ENCODE peak calls at places on chromosome 7, in five cellular contexts. N is A549; T is right cardiac atrium; S is naive thymus-derived CD4-positive, alpha-beta T cell; J is SK-N-SH. O is an unnamed sample.

GRCh38 chr7:20330797-20331230 is at the start of gene ITGB8:
- DNase-seq in N (peak; percentile 39), T (no peak), S (peak; percentile 38), J (peak; percentile 86), O (no peak)

GRCh38 chr7:12963435-12963834 is 276.0 kb downstream of the ARL4A start:
- DNase-seq in N (no peak), T (no peak), S (no peak), J (no peak), O (no peak)

GRCh38 chr7:155815332-155816191 is 3.3 kb upstream of the SHH start:
- DNase-seq in N (peak; percentile 63), T (peak; percentile 56), S (peak; percentile 81), J (peak; percentile 77), O (peak; percentile 59)

GRCh38 chr7:126203185-126203584 is 1049.6 kb downstream of the GRM8 start:
- DNase-seq in N (no peak), T (no peak), S (no peak), J (peak; percentile 3), O (no peak)

GRCh38 chr7:115851291-115851690 is 179.3 kb downstream of the TFEC start:
- DNase-seq in N (peak; percentile 61), T (no peak), S (no peak), J (no peak), O (no peak)

GRCh38 chr7:54183055-54183454 is 359.1 kb upstream of the VSTM2A start:
- DNase-seq in N (no peak), T (no peak), S (no peak), J (no peak), O (no peak)

GRCh38 chr7:25752967-25753791 is 398.8 kb upstream of the NFE2L3 start:
- DNase-seq in N (no peak), T (peak; percentile 80), S (no peak), J (no peak), O (no peak)

GRCh38 chr7:135960709-135961451 is 16.3 kb downstream of the MTPN start:
- DNase-seq in N (no peak), T (no peak), S (no peak), J (no peak), O (no peak)

GRCh38 chr7:134589491-134589941 is 40.6 kb downstream of the AKR1B15 start:
- DNase-seq in N (no peak), T (no peak), S (no peak), J (no peak), O (no peak)

GRCh38 chr7:20507157-20507556 is 108.3 kb upstream of the ABCB5 start:
- DNase-seq in N (no peak), T (no peak), S (no peak), J (no peak), O (no peak)

GRCh38 chr7:155466814-155467675 is 9.1 kb downstream of the EN2 start:
- DNase-seq in N (no peak), T (no peak), S (no peak), J (peak; percentile 87), O (no peak)

GRCh38 chr7:7566651-7567611 is at the start of gene MIOS:
- DNase-seq in N (peak; percentile 90), T (peak; percentile 94), S (peak; percentile 88), J (peak; percentile 100), O (peak; percentile 38)

GRCh38 chr7:128410092-128410665 is 397 bp upstream of the IMPDH1 start:
- DNase-seq in N (peak; percentile 80), T (peak; percentile 82), S (peak; percentile 72), J (peak; percentile 81), O (peak; percentile 69)

GRCh38 chr7:139908792-139909191 is 79.7 kb downstream of the TBXAS1 start:
- DNase-seq in N (no peak), T (no peak), S (no peak), J (no peak), O (no peak)

GRCh38 chr7:69920802-69921201 is 322.5 kb downstream of the AUTS2 start:
- DNase-seq in N (no peak), T (no peak), S (no peak), J (no peak), O (no peak)

GRCh38 chr7:87878208-87878735 is 2.0 kb downstream of the DBF4 start:
- DNase-seq in N (no peak), T (no peak), S (no peak), J (no peak), O (no peak)

GRCh38 chr7:22841954-22842353 is 19.3 kb upstream of the TOMM7 start:
- DNase-seq in N (no peak), T (no peak), S (no peak), J (no peak), O (no peak)

GRCh38 chr7:27182861-27183681 is 2.0 kb downstream of the HOXA11 start:
- DNase-seq in N (no peak), T (peak; percentile 10), S (peak; percentile 22), J (peak; percentile 55), O (no peak)

GRCh38 chr7:155490697-155491628 is 33.0 kb downstream of the EN2 start:
- DNase-seq in N (no peak), T (peak; percentile 87), S (no peak), J (peak; percentile 71), O (no peak)

GRCh38 chr7:155247479-155248365 is 50.0 kb upstream of the INSIG1 start:
- DNase-seq in N (no peak), T (no peak), S (no peak), J (no peak), O (no peak)

GRCh38 chr7:1677206-1678069 is 7.4 kb downstream of the ELFN1 start:
- DNase-seq in N (no peak), T (peak; percentile 3), S (peak; percentile 13), J (peak; percentile 41), O (no peak)

GRCh38 chr7:7719235-7719634 is 828 bp upstream of the RPA3 start:
- DNase-seq in N (peak; percentile 35), T (no peak), S (peak; percentile 39), J (peak; percentile 47), O (peak; percentile 53)

GRCh38 chr7:68564741-68565140 is 1033.5 kb upstream of the AUTS2 start:
- DNase-seq in N (no peak), T (no peak), S (no peak), J (no peak), O (no peak)

GRCh38 chr7:111525100-111525499 is 37.2 kb downstream of the IMMP2L start:
- DNase-seq in N (no peak), T (no peak), S (no peak), J (no peak), O (no peak)

GRCh38 chr7:142338633-142339501 is 81.0 kb upstream of the PRSS58 start:
- DNase-seq in N (peak; percentile 27), T (peak; percentile 61), S (no peak), J (no peak), O (no peak)

GRCh38 chr7:15556706-15557105 is 5.1 kb downstream of the AGMO start:
- DNase-seq in N (no peak), T (no peak), S (no peak), J (no peak), O (no peak)

GRCh38 chr7:40586197-40586596 is 451.4 kb downstream of the SUGCT start:
- DNase-seq in N (no peak), T (no peak), S (no peak), J (no peak), O (peak; percentile 39)

GRCh38 chr7:156156734-156157408 is 344.6 kb upstream of the SHH start:
- DNase-seq in N (peak; percentile 66), T (no peak), S (no peak), J (peak; percentile 43), O (no peak)

GRCh38 chr7:336810-337566 is 47.0 kb downstream of the FOXL3 start:
- DNase-seq in N (no peak), T (no peak), S (no peak), J (no peak), O (no peak)

GRCh38 chr7:12094365-12094921 is 116.7 kb upstream of the TMEM106B start:
- DNase-seq in N (no peak), T (no peak), S (no peak), J (no peak), O (no peak)

DNA sequence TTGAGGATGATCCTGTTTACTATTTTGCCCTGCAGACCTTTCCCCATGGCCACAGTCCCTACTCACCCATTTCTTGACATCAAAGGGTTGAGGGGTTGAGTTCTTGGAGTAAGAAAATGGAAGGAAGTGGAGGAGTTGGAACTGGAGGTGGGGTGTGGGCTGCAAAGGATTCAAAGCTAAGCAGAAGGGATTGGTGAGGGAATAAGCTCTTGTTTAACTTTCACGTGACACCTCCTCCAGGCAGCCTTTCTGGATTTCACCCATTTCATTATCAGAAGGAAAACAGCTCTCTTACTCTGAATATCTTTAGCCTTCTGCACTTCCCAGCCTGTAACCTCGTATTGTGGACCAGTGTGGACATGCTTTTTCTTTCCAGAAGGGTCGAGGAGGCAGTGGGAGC is 13.7 kb downstream of the MOSPD3 start:
- DNase-seq in N (no peak), T (no peak), S (no peak), J (no peak), O (no peak)
- H3K4me3 ChIP-seq in N (peak overlapping the region; percentile 37), T (peak overlapping the region; percentile 21), S (peak overlapping the region; percentile 58), J (peak overlapping the region; percentile 29), O (peak overlapping the region; percentile 29)

GRCh38 chr7:130906575-130906974 is 172.6 kb upstream of the KLF14 start:
- DNase-seq in N (no peak), T (no peak), S (no peak), J (no peak), O (no peak)
- H3K27ac ChIP-seq in N (peak overlapping the region; percentile 92), T (no peak overlapping the region), S (no peak overlapping the region), J (no peak overlapping the region), O (no peak overlapping the region)

GRCh38 chr7:33928986-33929385 is 23.6 kb downstream of the BMPER start:
- DNase-seq in N (no peak), T (no peak), S (no peak), J (no peak), O (no peak)

GRCh38 chr7:33923440-33924229 is 18.3 kb downstream of the BMPER start:
- DNase-seq in N (no peak), T (no peak), S (no peak), J (no peak), O (no peak)

GRCh38 chr7:33922820-33923219 is 17.5 kb downstream of the BMPER start:
- DNase-seq in N (no peak), T (peak; percentile 62), S (no peak), J (no peak), O (no peak)

GRCh38 chr7:33921216-33921938 is 16.0 kb downstream of the BMPER start:
- DNase-seq in N (no peak), T (peak; percentile 63), S (no peak), J (no peak), O (no peak)

GRCh38 chr7:33926535-33926934 is 21.2 kb downstream of the BMPER start:
- DNase-seq in N (no peak), T (no peak), S (no peak), J (no peak), O (no peak)
- H3K4me3 ChIP-seq in N (no peak overlapping the region), T (no peak overlapping the region), S (no peak overlapping the region), J (no peak overlapping the region), O (no peak overlapping the region)

DNA sequence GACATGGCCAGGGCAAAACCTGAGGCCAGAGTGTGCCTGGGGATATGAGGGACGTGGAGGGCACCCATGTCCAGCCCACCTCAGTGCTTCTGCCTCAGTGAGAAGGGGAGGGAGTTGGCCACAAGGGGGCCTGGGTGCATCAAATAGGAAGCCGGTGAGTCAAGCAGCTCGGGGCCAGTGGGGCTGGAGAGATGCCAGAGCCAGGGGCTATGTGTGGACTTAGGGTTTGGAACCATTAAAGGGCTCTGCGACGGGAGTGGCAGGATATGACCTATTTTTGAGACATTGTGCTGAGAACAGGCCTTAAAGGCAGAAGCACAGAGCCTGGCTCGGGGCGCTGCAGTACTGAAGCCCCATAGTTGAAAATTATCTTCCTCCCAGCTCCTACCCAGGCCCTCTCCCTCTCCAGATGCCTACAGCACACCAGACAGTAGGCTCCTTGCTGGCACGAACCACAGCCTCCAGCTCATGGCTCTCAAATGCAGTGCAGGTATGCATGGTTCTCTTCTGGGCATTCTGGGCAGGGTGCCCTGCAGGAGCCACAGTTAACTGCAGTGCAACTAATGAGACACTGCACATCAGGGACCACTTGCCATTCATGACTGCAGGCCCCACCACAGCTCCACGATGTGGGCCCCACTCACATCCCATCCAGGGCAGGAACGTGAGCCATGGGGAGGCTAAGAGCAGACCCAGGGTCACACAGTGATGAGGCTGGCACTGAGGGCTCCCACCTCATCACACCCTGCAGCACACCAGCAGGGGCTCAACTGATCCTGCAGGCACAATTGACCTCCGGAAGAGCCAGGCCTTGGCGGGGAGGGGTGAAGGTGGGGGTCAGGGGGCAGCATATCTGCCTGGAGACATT is 7.2 kb upstream of the PGAM2 start:
- DNase-seq in N (peak; percentile 70), T (peak; percentile 94), S (no peak), J (peak; percentile 93), O (no peak)
- H3K27ac ChIP-seq in N (no peak overlapping the region), T (peak overlapping the region; percentile 28), S (no peak overlapping the region), J (peak overlapping the region; percentile 67), O (no peak overlapping the region)

O was measured in HL-60.